ENCODE peak calls at places on chromosomes 16 and 17, in nine cellular contexts. M, T, V, D, R, C, Q, O and Z are unnamed samples. For H3K9me3, the result is how much of the 10 kb centered on the place peaks cover.

GRCh38 chr16:88974641-88975215 is 2.3 kb downstream of the CBFA2T3 start:
- DNase-seq in V (no peak), D (no peak), O (no peak), R (no peak), Q (no peak), T (no peak), M (no peak), C (peak), Z (no peak)

GRCh38 chr17:64641499-64641898 is 20.6 kb downstream of the SMURF2 start:
- DNase-seq in D (no peak), R (no peak), C (no peak), O (no peak), V (no peak), T (no peak), Q (no peak), M (no peak), Z (no peak)

GRCh38 chr16:81357711-81358270 is 43.0 kb downstream of the GAN start:
- DNase-seq in D (no peak), T (no peak), C (no peak), Q (no peak), M (no peak), R (no peak), O (no peak), V (no peak), Z (no peak)

GRCh38 chr17:51004249-51004648 is 116.4 kb downstream of the SPAG9 start:
- DNase-seq in O (no peak), D (no peak), V (no peak), R (no peak), T (no peak), M (no peak), Q (no peak), C (no peak), Z (no peak)

GRCh38 chr17:31580331-31581021 is 189.0 kb downstream of the RAB11FIP4 start:
- DNase-seq in T (peak), Q (no peak), O (peak), D (peak), M (no peak), C (peak), V (peak), R (no peak), Z (no peak)

GRCh38 chr17:37066322-37066905 is 117.7 kb downstream of the AATF start:
- DNase-seq in T (no peak), C (no peak), Q (no peak), D (no peak), V (no peak), R (no peak), O (no peak), M (no peak), Z (no peak)

GRCh38 chr16:1533443-1533951 is at the start of gene TMEM204:
- DNase-seq in Q (peak), M (no peak), R (peak), C (peak), V (peak), O (peak), D (peak), T (peak), Z (no peak)

GRCh38 chr17:29791336-29791735 is 138.7 kb downstream of the SSH2 start:
- DNase-seq in D (no peak), M (no peak), V (no peak), R (no peak), Q (no peak), C (no peak), T (no peak), O (no peak), Z (no peak)

GRCh38 chr16:47162670-47163420 is 19.1 kb upstream of the NETO2 start:
- DNase-seq in R (no peak), T (no peak), V (no peak), D (no peak), C (no peak), Q (no peak), O (no peak), M (no peak), Z (no peak)

GRCh38 chr17:8176197-8176940 is at the start of gene TMEM107:
- DNase-seq in O (peak), M (peak), R (peak), D (peak), Q (peak), C (peak), V (peak), T (peak), Z (no peak)

GRCh38 chr17:17882182-17882581 is 45.4 kb upstream of the SREBF1 start:
- DNase-seq in Q (no peak), R (no peak), V (no peak), D (no peak), M (no peak), O (no peak), T (no peak), C (no peak), Z (no peak)

GRCh38 chr16:75593825-75594820 is 27.9 kb downstream of the GABARAPL2 start:
- DNase-seq in T (no peak), C (no peak), O (no peak), D (no peak), Q (no peak), V (no peak), R (no peak), M (no peak), Z (peak)

GRCh38 chr17:3927628-3928010 is 11.4 kb upstream of the P2RX1 start:
- DNase-seq in C (no peak), R (no peak), Q (no peak), T (no peak), O (no peak), M (peak), V (no peak), D (no peak), Z (no peak)

GRCh38 chr16:72876221-72876620 is 171.7 kb downstream of the ZFHX3 start:
- DNase-seq in D (peak), V (peak), M (no peak), O (peak), C (peak), T (peak), Q (peak), R (peak), Z (no peak)

GRCh38 chr17:65542595-65542994 is 18.9 kb downstream of the AXIN2 start:
- DNase-seq in C (no peak), O (no peak), R (no peak), T (no peak), D (no peak), V (no peak), Q (no peak), M (no peak), Z (no peak)

GRCh38 chr16:11182381-11182780 is 73.6 kb downstream of the SOCS1 start:
- DNase-seq in M (no peak), D (no peak), T (no peak), V (no peak), O (no peak), Q (no peak), R (no peak), C (no peak), Z (no peak)

GRCh38 chr17:64183815-64184397 is 54.0 kb upstream of the ERN1 start:
- DNase-seq in T (no peak), M (no peak), C (no peak), R (no peak), O (peak), Q (no peak), V (no peak), D (no peak), Z (no peak)

GRCh38 chr17:48187867-48188608 is 80.5 kb downstream of the SNX11 start:
- DNase-seq in R (no peak), V (no peak), D (no peak), O (no peak), C (no peak), Q (no peak), T (no peak), M (no peak), Z (no peak)

GRCh38 chr16:17230932-17231581 is 239.7 kb downstream of the XYLT1 start:
- DNase-seq in C (no peak), R (no peak), O (no peak), T (no peak), D (no peak), M (no peak), V (no peak), Q (no peak), Z (no peak)

GRCh38 chr16:11175850-11176341 is 80.1 kb downstream of the SOCS1 start:
- DNase-seq in C (no peak), O (no peak), D (no peak), Q (no peak), M (no peak), V (no peak), T (no peak), R (no peak), Z (no peak)

GRCh38 chr16:67967183-67967955 is 1.1 kb downstream of the SLC12A4 start:
- DNase-seq in O (no peak), M (peak), T (no peak), Q (no peak), R (no peak), V (no peak), C (no peak), D (no peak), Z (no peak)

GRCh38 chr16:67668495-67669157 is 2.0 kb downstream of the C16orf86 start:
- DNase-seq in C (no peak), Q (no peak), V (no peak), D (no peak), T (no peak), O (no peak), R (no peak), M (no peak), Z (no peak)

GRCh38 chr16:78199325-78200022 is 100.0 kb downstream of the WWOX start:
- DNase-seq in C (no peak), R (no peak), D (no peak), Q (no peak), V (no peak), M (no peak), O (no peak), T (no peak), Z (no peak)

GRCh38 chr17:17824119-17824779 is 12.5 kb downstream of the SREBF1 start:
- DNase-seq in O (no peak), C (no peak), M (no peak), T (no peak), R (no peak), D (no peak), Q (no peak), V (no peak), Z (no peak)

GRCh38 chr17:7330099-7331015 is 1.2 kb upstream of the NEURL4 start:
- DNase-seq in O (peak), Q (peak), D (peak), C (peak), T (peak), M (peak), R (peak), V (peak), Z (no peak)

GRCh38 chr16:56257260-56257659 is 66.0 kb downstream of the GNAO1 start:
- DNase-seq in Q (peak), M (no peak), D (peak), V (no peak), R (peak), T (peak), O (no peak), C (peak), Z (no peak)

GRCh38 chr16:72856797-72857196 is 191.1 kb downstream of the ZFHX3 start:
- DNase-seq in Q (no peak), O (no peak), V (no peak), T (no peak), M (no peak), C (no peak), D (no peak), R (no peak), Z (no peak)

GRCh38 chr16:4387769-4388168 is 16.1 kb downstream of the VASN start:
- DNase-seq in Q (no peak), V (no peak), O (no peak), T (no peak), D (no peak), R (no peak), M (no peak), C (peak), Z (no peak)

DNA sequence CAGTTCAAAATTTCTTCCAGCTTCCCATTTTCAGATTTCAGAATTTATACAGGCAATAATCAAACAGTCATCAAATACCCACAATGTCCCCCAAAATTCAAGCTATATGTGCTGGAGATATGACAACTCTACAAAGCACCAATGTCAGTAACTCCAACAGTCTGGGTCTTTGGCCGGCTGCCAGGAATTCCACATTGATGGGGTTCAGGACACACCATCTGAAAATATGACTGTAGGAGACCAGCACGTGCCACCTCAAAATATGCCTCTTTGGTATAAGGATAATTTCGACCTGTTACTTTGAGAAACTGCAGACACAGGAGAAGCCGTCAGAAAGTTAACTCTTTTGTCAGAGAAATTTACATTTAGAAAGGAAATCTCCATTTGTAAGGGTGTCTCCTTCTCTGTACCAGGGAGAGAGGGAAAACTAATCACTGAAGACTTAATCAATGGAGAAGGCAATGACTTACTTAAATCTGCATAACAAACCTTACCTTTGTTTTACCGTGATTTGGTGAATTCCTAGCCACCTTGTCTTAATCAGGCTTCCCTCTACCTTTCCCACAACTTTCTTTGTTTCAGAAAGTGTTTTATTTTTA is 594.3 kb upstream of the CDH5 start:
- DNase-seq in T (no peak), D (no peak), C (no peak), M (peak), O (no peak), V (no peak), Q (no peak), R (no peak), Z (peak)
- H3K9me3 ChIP-seq in T (under half), D (under half), C (under half), M (under half), O (under half), V (under half), Q (under half), R (under half), Z (half or more)

DNA sequence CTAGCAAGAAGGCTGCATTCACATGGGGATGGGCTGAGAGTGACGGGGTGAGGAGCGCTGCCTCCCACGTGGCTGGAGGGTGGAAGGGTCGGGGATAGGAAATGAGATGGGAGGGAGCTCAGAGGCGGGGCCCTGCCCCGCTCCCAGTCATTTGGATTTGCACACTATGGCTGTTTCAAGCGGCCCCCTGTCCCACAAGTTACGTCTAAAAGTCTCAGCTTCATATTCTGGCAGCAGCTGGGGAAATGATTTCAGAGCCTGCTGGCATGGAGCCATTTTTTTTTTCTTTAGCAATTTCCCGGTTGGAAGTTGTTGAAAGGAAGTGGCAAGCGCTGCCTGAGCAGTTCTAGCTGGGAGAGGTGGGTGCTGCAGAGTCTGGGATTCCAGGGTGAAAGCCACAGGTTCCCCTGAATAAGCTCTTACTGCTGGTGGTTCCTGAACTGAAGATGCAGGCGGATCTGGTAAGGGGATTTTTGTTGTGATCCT is 70.9 kb upstream of the LGALS9 start:
- DNase-seq in Q (peak), D (no peak), M (peak), V (peak), R (peak), C (peak), T (peak), O (peak), Z (no peak)
- H3K4me3 ChIP-seq in Q (no peak), D (peak), M (no peak), V (peak), R (peak), C (peak), T (peak), O (peak), Z (no peak)

GRCh38 chr17:21134559-21134958 is 7.8 kb downstream of the DHRS7B start:
- DNase-seq in D (no peak), O (no peak), R (no peak), T (no peak), V (no peak), C (no peak), Q (no peak), M (no peak), Z (no peak)
- H3K9me3 ChIP-seq in D (under half), O (under half), R (under half), T (under half), V (under half), C (under half), Q (under half), M (under half), Z (half or more)

GRCh38 chr17:39604911-39605491 is 2.7 kb downstream of the NEUROD2 start:
- DNase-seq in M (no peak), T (no peak), R (no peak), V (no peak), Q (no peak), D (no peak), O (no peak), C (no peak), Z (no peak)

GRCh38 chr17:39607851-39608130 is at the start of gene NEUROD2:
- DNase-seq in D (no peak), R (no peak), O (no peak), M (no peak), Q (no peak), V (no peak), T (no peak), C (no peak), Z (no peak)

GRCh38 chr17:39607057-39607850 is 466 bp downstream of the NEUROD2 start:
- DNase-seq in D (no peak), O (no peak), T (no peak), M (no peak), V (no peak), Q (no peak), R (no peak), C (no peak), Z (no peak)

GRCh38 chr17:39606434-39607056 is 1.2 kb downstream of the NEUROD2 start:
- DNase-seq in V (no peak), D (no peak), Q (peak), C (no peak), R (no peak), O (no peak), T (no peak), M (no peak), Z (no peak)

GRCh38 chr17:39605492-39606433 is 2.0 kb downstream of the NEUROD2 start:
- DNase-seq in M (peak), V (no peak), O (no peak), T (no peak), Q (peak), C (no peak), D (no peak), R (no peak), Z (no peak)
- H3K4me3 ChIP-seq in M (no peak), V (peak), O (no peak), T (peak), Q (no peak), C (peak), D (peak), R (no peak), Z (peak)

DNA sequence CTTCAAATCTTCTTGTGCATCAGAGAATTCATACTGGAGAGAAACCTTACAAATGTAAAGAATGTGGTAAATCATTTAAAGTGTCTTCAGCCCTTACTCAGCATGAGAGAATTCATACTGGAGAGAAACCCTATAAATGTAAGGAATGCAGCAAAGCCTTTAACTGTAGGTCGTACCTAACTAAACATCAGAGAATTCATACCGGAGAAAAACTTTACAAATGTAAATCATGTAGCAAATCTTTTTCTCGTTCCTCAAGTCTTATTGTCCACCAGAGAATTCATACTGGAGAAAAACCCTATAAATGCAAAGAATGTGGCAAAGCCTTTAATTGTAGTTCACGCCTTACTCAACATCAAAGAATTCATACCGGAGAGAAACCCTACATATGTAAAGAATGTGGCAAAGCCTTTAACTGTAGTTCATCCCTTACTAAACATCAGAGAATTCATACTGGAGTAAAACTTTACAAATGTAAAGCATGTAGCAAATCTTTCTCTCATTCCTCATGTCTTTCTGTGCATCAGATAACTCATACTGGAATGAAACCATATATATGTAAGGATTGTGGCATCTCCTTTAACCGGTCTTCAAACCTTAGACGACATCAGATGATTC is 118.5 kb upstream of the ZNF267 start:
- DNase-seq in R (no peak), T (no peak), Q (no peak), C (no peak), O (no peak), D (no peak), V (no peak), M (no peak), Z (no peak)
- H3K9me3 ChIP-seq in R (under half), T (half or more), Q (half or more), C (under half), O (half or more), D (under half), V (half or more), M (under half), Z (half or more)

GRCh38 chr17:34570491-34570890 is 8.9 kb upstream of the TMEM132E start:
- DNase-seq in C (no peak), M (no peak), V (no peak), T (no peak), D (no peak), R (no peak), Q (no peak), O (no peak), Z (no peak)

GRCh38 chr17:34571428-34572130 is 7.8 kb upstream of the TMEM132E start:
- DNase-seq in M (no peak), C (no peak), V (no peak), O (no peak), D (no peak), T (no peak), Q (no peak), R (no peak), Z (no peak)

GRCh38 chr17:34575182-34575581 is 4.2 kb upstream of the TMEM132E start:
- DNase-seq in R (no peak), O (no peak), Q (no peak), T (no peak), M (no peak), D (no peak), C (no peak), V (no peak), Z (no peak)

GRCh38 chr17:34569591-34569990 is 9.8 kb upstream of the TMEM132E start:
- DNase-seq in D (no peak), M (no peak), R (no peak), C (no peak), V (no peak), T (no peak), O (no peak), Q (no peak), Z (no peak)

GRCh38 chr17:34572483-34572882 is 6.9 kb upstream of the TMEM132E start:
- DNase-seq in Q (no peak), V (no peak), R (no peak), T (no peak), M (no peak), O (no peak), C (no peak), D (no peak), Z (no peak)
- H3K4me3 ChIP-seq in Q (no peak), V (no peak), R (no peak), T (no peak), M (no peak), O (no peak), C (no peak), D (no peak), Z (no peak)

DNA sequence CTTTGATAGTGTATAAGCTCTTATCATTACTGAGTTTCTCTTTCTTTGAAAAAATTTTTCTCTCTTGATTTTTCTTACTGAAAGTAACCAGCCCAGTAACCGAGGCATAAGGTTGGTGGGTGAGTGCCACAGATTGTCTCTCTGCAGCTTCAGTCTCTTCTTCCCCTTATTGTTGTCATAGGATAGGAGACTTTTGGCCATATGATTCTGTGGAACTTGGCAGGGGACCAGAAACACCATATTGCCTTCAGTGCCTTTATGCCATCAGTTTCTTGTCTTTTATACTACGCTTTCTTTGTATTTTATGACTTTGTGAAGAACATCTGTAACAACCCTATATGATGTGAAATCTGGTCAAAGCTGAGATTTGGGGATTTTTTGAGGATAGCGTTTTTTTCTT is 341.6 kb upstream of the TBX2 start:
- DNase-seq in D (no peak), V (no peak), C (no peak), Q (no peak), T (no peak), R (no peak), O (no peak), M (no peak), Z (no peak)
- H3K9me3 ChIP-seq in D (under half), V (under half), C (under half), Q (under half), T (under half), R (under half), O (under half), M (under half), Z (under half)